ENCODE peak calls at places on chromosomes 2 and 18, in nine cellular contexts. R is A549, I is mammary epithelial cell, D is B cell, X is chondrocyte, N is AG09319, E is osteocyte, T is BE2C, S is kidney epithelial cell. J is an unnamed sample.

GRCh38 chr2:11745613-11746375 is 638 bp upstream of the LPIN1 start:
- DNase-seq in R (no peak), I (no peak), D (no peak), X (no peak), N (no peak), E (peak), T (no peak), S (no peak), J (no peak)

GRCh38 chr18:36537289-36537688 is 239.8 kb downstream of the FHOD3 start:
- DNase-seq in R (no peak), I (no peak), D (no peak), X (no peak), N (no peak), E (no peak), T (no peak), S (no peak), J (no peak)

GRCh38 chr2:37766087-37766486 is 94.6 kb upstream of the CDC42EP3 start:
- DNase-seq in R (no peak), I (no peak), D (no peak), X (no peak), N (no peak), E (no peak), T (no peak), S (no peak), J (no peak)

GRCh38 chr2:224405412-224405811 is 3.5 kb upstream of the FAM124B start:
- DNase-seq in R (no peak), I (no peak), D (peak), X (no peak), N (no peak), E (no peak), T (no peak), S (no peak), J (no peak)

GRCh38 chr2:43943323-43943722 is 52.5 kb downstream of the LRPPRC start:
- DNase-seq in R (no peak), I (no peak), D (no peak), X (no peak), N (no peak), E (no peak), T (no peak), S (no peak), J (no peak)

GRCh38 chr2:172701250-172701649 is 34.4 kb upstream of the RAPGEF4 start:
- DNase-seq in R (no peak), I (peak), D (no peak), X (no peak), N (no peak), E (no peak), T (no peak), S (peak), J (no peak)

GRCh38 chr18:12377556-12378553 is 828 bp upstream of the AFG3L2 start:
- DNase-seq in R (peak), I (no peak), D (no peak), X (no peak), N (no peak), E (no peak), T (no peak), S (peak), J (no peak)

GRCh38 chr2:44753552-44754285 is 187.8 kb upstream of the SIX3 start:
- DNase-seq in R (no peak), I (no peak), D (no peak), X (no peak), N (no peak), E (no peak), T (peak), S (no peak), J (no peak)

GRCh38 chr2:10342245-10342951 is 39.7 kb downstream of the HPCAL1 start:
- DNase-seq in R (no peak), I (no peak), D (no peak), X (peak), N (no peak), E (no peak), T (no peak), S (no peak), J (peak)

GRCh38 chr2:185318271-185318724 is 420.3 kb upstream of the FSIP2 start:
- DNase-seq in R (no peak), I (no peak), D (no peak), X (no peak), N (no peak), E (no peak), T (no peak), S (no peak), J (no peak)

GRCh38 chr2:20423847-20424246 is 23.0 kb upstream of the RHOB start:
- DNase-seq in R (no peak), I (no peak), D (no peak), X (no peak), N (no peak), E (no peak), T (no peak), S (no peak), J (no peak)

GRCh38 chr2:20425884-20426283 is 21.0 kb upstream of the RHOB start:
- DNase-seq in R (no peak), I (no peak), D (no peak), X (no peak), N (no peak), E (no peak), T (no peak), S (no peak), J (no peak)

GRCh38 chr2:20423376-20423775 is 23.5 kb upstream of the RHOB start:
- DNase-seq in R (no peak), I (no peak), D (no peak), X (no peak), N (no peak), E (no peak), T (no peak), S (no peak), J (peak)

GRCh38 chr2:20425371-20425881 is 21.4 kb upstream of the RHOB start:
- DNase-seq in R (no peak), I (peak), D (peak), X (no peak), N (no peak), E (no peak), T (no peak), S (no peak), J (no peak)

DNA sequence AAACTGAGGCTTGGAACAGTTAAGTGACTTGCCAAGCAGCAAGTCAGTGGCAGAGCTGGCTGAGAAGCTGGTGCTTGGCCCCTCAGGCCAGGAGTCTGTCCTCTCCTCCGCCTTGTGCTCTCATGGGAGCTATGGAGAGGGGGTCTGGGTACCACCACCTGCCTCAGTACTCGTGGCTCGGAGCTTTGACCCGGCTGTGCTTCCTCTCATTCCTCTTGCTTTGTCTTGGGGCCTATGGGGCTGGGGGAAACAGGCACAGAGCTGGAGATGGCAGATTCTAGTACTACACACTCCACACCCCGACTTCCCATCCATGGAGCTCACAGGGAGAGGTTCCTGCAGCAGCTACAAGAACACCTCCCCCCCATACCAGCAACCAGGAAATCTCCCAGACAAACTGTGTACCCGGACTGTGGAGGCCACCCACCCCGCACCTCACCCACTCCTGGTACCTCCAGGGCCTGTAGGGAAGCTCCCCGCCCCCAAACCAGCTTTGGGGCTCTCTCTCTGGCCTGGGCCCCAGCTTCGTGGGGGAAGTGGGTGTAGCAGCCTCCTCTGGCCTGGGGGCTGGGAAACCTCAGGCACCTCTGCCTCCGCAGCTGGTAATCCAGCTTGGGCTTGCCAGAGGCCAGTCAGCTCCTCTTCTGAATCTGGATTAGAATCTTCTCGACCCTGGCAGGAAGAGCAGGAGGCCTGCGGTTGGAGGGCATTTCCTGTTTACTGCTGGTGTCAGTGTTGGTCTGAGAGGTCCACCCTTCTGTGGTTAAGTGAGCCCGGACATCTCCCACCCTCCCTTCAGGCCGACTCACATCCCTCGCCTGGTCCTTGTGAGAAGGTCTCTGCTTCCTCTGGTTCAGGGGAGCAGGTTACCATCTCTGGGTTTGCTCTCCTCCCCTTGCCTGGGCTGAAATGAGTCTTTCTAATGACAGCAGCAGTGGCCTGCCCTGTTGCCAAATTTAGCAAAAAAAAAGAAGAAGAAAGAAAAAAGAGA is 22.3 kb upstream of the RHOB start:
- DNase-seq in R (no peak), I (peak), D (peak), X (no peak), N (peak), E (no peak), T (peak), S (no peak), J (no peak)
- TF ChIP-seq CTCF in R (no peak), I (no peak), D (no peak), X (no peak), N (no peak), E (no peak), T (no peak), S (no peak), J (no peak)

DNA sequence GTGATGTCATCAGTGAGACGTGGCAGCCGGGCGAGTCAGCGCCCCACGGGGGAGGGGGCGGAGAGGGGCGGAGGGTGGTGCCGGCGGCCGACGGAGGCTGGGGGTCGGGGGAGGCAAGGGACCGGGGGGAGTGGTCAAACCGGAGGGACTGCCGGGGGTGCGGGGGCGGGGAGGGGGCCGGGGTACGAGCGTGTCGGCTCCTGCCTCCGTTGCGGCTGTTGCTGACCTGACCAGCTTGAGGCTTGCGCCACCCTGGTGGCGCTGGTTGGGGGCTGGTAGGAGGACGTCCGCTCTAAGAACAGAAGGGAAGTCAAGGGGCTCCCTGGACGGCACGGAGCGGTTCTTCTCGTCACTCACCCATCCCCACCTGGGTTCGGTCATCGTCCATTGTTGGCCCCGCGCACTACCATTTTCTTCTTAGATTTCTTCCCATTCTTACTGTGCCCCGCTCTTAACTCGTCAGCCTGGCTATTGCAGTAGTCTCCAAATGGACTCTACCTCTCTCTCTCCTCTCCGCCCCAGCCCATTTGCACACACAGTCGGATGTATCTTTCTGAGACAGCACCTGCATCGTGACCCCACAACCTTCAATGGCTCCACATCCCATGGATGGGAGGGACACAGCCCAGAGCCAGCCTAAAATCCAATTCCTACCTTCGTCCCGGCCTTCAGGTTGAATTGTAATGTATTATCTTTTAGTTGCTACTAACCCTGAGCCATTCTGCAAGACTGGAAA is 702 bp upstream of the RAB1A start:
- DNase-seq in R (no peak), I (no peak), D (no peak), X (no peak), N (no peak), E (no peak), T (no peak), S (no peak), J (no peak)
- TF ChIP-seq CTCF in R (peak), I (no peak), D (no peak), X (peak), N (no peak), E (no peak), T (no peak), S (no peak), J (peak)

GRCh38 chr18:62196079-62196478 is 9.0 kb downstream of the RELCH start:
- DNase-seq in R (no peak), I (no peak), D (no peak), X (no peak), N (no peak), E (no peak), T (no peak), S (no peak), J (no peak)
- TF ChIP-seq CTCF in R (peak), I (peak), D (no peak), X (no peak), N (no peak), E (no peak), T (no peak), S (no peak), J (peak)

GRCh38 chr2:84830758-84831500 is 50.0 kb downstream of the TRABD2A start:
- DNase-seq in R (no peak), I (no peak), D (no peak), X (no peak), N (no peak), E (no peak), T (no peak), S (no peak), J (no peak)
- TF ChIP-seq CTCF in R (no peak), I (no peak), D (no peak), X (no peak), N (no peak), E (no peak), T (no peak), S (no peak), J (no peak)

GRCh38 chr2:238289574-238289973 is 1.2 kb upstream of the PER2 start:
- DNase-seq in R (no peak), I (no peak), D (no peak), X (peak), N (no peak), E (no peak), T (no peak), S (no peak), J (no peak)

GRCh38 chr2:238286551-238286950 is 1.9 kb downstream of the PER2 start:
- DNase-seq in R (no peak), I (peak), D (no peak), X (no peak), N (peak), E (no peak), T (no peak), S (no peak), J (no peak)

GRCh38 chr2:238286987-238287386 is 1.4 kb downstream of the PER2 start:
- DNase-seq in R (no peak), I (no peak), D (no peak), X (peak), N (no peak), E (no peak), T (no peak), S (no peak), J (no peak)

GRCh38 chr2:238288650-238289573 is 502 bp upstream of the PER2 start:
- DNase-seq in R (peak), I (peak), D (peak), X (peak), N (peak), E (peak), T (peak), S (peak), J (peak)

DNA sequence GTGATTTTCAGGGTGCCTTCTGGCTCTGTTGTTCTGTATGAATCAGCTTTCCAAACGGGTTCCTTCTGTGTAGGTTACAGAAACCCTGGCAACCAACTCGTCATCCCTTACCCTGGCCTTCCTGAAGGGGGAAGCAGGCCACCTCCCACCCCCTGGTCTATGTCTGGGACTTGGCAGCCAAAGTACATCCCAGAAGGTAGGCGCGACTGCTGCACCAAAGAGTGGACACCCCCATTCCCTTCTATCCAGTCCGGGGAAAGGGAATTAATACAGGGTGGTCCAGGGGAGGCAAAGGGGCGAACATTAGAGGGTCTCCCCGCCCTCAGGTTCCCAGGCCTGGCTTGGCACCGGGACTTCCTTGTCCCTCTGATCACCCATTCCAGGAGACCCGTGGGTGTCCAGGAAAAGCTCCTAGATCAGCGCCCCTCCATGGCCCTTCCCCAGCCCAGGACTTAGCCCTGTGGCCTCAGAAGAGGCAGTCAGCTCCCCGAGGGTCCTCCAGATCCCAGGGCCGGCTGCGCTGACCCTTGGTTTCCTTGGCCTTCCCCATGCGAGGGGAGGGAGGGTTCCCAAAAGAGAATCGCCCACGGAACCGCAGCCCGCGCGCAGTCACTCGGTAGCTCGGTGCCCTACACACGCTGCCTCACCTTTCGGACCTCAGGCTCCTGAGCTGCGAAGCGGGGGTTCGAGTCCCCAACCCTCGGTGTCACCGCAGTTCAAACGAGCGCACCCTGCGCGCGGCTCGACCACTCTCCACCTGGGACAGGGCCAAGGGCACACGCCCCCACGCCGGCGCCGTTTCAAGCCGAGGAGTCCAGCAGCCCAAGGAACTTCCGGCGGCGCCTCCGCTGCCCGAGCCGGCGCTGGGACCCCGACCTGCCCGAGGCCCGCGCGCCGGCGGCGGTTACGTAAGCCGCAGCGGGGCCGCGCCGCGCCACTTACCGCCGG is at the start of gene PER2:
- DNase-seq in R (peak), I (peak), D (peak), X (peak), N (peak), E (no peak), T (peak), S (no peak), J (peak)
- TF ChIP-seq CTCF in R (peak), I (no peak), D (no peak), X (peak), N (peak), E (peak), T (peak), S (no peak), J (peak)

GRCh38 chr2:210195066-210195852 is 24.1 kb upstream of the KANSL1L start:
- DNase-seq in R (no peak), I (no peak), D (peak), X (no peak), N (peak), E (no peak), T (peak), S (no peak), J (no peak)

GRCh38 chr2:210203162-210203561 is 22.1 kb downstream of the ACADL start:
- DNase-seq in R (no peak), I (peak), D (no peak), X (no peak), N (no peak), E (no peak), T (no peak), S (no peak), J (no peak)

GRCh38 chr2:210198326-210198725 is 26.9 kb downstream of the ACADL start:
- DNase-seq in R (no peak), I (peak), D (no peak), X (no peak), N (no peak), E (no peak), T (no peak), S (peak), J (no peak)

GRCh38 chr2:210199186-210199765 is 26.0 kb downstream of the ACADL start:
- DNase-seq in R (no peak), I (no peak), D (peak), X (no peak), N (peak), E (no peak), T (no peak), S (no peak), J (no peak)

GRCh38 chr2:210199854-210200253 is 25.4 kb downstream of the ACADL start:
- DNase-seq in R (no peak), I (no peak), D (no peak), X (no peak), N (no peak), E (no peak), T (no peak), S (no peak), J (no peak)
- TF ChIP-seq CTCF in R (no peak), I (no peak), D (no peak), X (no peak), N (no peak), E (no peak), T (peak), S (no peak), J (no peak)

GRCh38 chr2:182784777-182785176 is 68.7 kb downstream of the DNAJC10 start:
- DNase-seq in R (no peak), I (peak), D (no peak), X (no peak), N (no peak), E (no peak), T (no peak), S (peak), J (no peak)
- TF ChIP-seq CTCF in R (peak), I (peak), D (peak), X (peak), N (peak), E (peak), T (peak), S (peak), J (peak)

GRCh38 chr18:30970201-30970816 is 72.2 kb downstream of the DSC3 start:
- DNase-seq in R (peak), I (peak), D (no peak), X (no peak), N (no peak), E (no peak), T (no peak), S (no peak), J (no peak)
- TF ChIP-seq CTCF in R (peak), I (peak), D (no peak), X (peak), N (no peak), E (peak), T (peak), S (peak), J (peak)

GRCh38 chr2:200483729-200484198 is 26.1 kb downstream of the KCTD18 start:
- DNase-seq in R (peak), I (peak), D (no peak), X (no peak), N (no peak), E (no peak), T (peak), S (no peak), J (peak)
- TF ChIP-seq CTCF in R (peak), I (peak), D (no peak), X (peak), N (peak), E (peak), T (peak), S (peak), J (peak)

GRCh38 chr2:51997571-51997970 is 965.6 kb upstream of the NRXN1 start:
- DNase-seq in R (no peak), I (no peak), D (no peak), X (no peak), N (no peak), E (no peak), T (no peak), S (no peak), J (no peak)
- TF ChIP-seq CTCF in R (no peak), I (no peak), D (no peak), X (peak), N (no peak), E (no peak), T (peak), S (peak), J (no peak)

J was measured in progenitor cell of endocrine pancreas.